ENCODE peak calls at places on chromosomes 4 and X, in five cellular contexts. N is stimulated activated naive CD8-positive, alpha-beta T cell treated with anti-CD3 and anti-CD28 coated beads, Interleukin-15, amount 100 ng/mL, for 72 hours; S is left cardiac atrium; I is cardiac fibroblast; J is iPS-NIHi11. Z is an unnamed sample.

GRCh38 chrX:130049821-130050220 is 60.5 kb downstream of the ELF4 start:
- DNase-seq in N (no peak), I (peak; percentile 37), J (no peak), S (no peak), Z (no peak)

GRCh38 chr4:10186228-10187214 is 69.9 kb upstream of the WDR1 start:
- DNase-seq in S (no peak), N (no peak), J (peak; percentile 51), I (peak; percentile 20), Z (no peak)

GRCh38 chr4:87542734-87543312 is 13.6 kb upstream of the SPARCL1 start:
- DNase-seq in J (no peak), S (no peak), I (no peak), N (no peak), Z (no peak)

GRCh38 chrX:118644378-118644777 is 83.0 kb upstream of the IL13RA1 start:
- DNase-seq in J (peak; percentile 6), S (no peak), I (peak; percentile 56), N (no peak), Z (no peak)

GRCh38 chr4:120218981-120219380 is 152.3 kb upstream of the MAD2L1 start:
- DNase-seq in S (no peak), J (no peak), I (no peak), N (no peak), Z (no peak)

GRCh38 chrX:42106556-42106955 is 183.2 kb upstream of the CASK start:
- DNase-seq in N (no peak), S (no peak), J (no peak), I (no peak), Z (no peak)

GRCh38 chr4:80307183-80307735 is 28.3 kb upstream of the CFAP299 start:
- DNase-seq in S (no peak), I (peak; percentile 40), N (no peak), J (peak; percentile 17), Z (no peak)

GRCh38 chr4:20017439-20017838 is 234.3 kb upstream of the SLIT2 start:
- DNase-seq in J (no peak), S (no peak), I (no peak), N (no peak), Z (no peak)

GRCh38 chrX:10165580-10166247 is 8.9 kb downstream of the CLCN4 start:
- DNase-seq in N (no peak), S (no peak), J (no peak), I (peak; percentile 31), Z (no peak)